ENCODE peak calls at places on chromosomes 2 and 18, in nine cellular contexts. D, J, V, L, B, I, W, S and N are unnamed samples.

GRCh38 chr2:10283106-10284062 is 19.3 kb upstream of the HPCAL1 start:
- DNase-seq in D (no peak), J (peak; percentile 40), V (peak; percentile 66), L (no peak), B (peak; percentile 96), I (peak; percentile 23), W (peak; percentile 83), S (no peak), N (no peak)

GRCh38 chr2:28355521-28356094 is 37.0 kb upstream of the FOSL2 start:
- DNase-seq in D (no peak), J (no peak), V (peak; percentile 97), L (no peak), B (no peak), I (no peak), W (no peak), S (peak; percentile 65), N (no peak)

GRCh38 chr18:75869197-75869596 is 441.7 kb upstream of the SMIM21 start:
- DNase-seq in D (no peak), J (no peak), V (no peak), L (no peak), B (no peak), I (no peak), W (no peak), S (no peak), N (no peak)

GRCh38 chr2:190882327-190882766 is 1.7 kb downstream of the GLS start:
- DNase-seq in D (no peak), J (no peak), V (no peak), L (no peak), B (no peak), I (no peak), W (no peak), S (no peak), N (no peak)

GRCh38 chr2:79846878-79847277 is 334.0 kb downstream of the CTNNA2 start:
- DNase-seq in D (no peak), J (no peak), V (no peak), L (no peak), B (no peak), I (no peak), W (no peak), S (no peak), N (no peak)

GRCh38 chr2:48508461-48509124 is 21.4 kb upstream of the STON1 start:
- DNase-seq in D (no peak), J (no peak), V (peak; percentile 87), L (no peak), B (peak; percentile 54), I (peak; percentile 75), W (peak; percentile 63), S (no peak), N (peak; percentile 87)

GRCh38 chr18:68797901-68798300 is at the start of gene CCDC102B:
- DNase-seq in D (no peak), J (no peak), V (peak; percentile 89), L (no peak), B (peak; percentile 68), I (no peak), W (peak; percentile 84), S (no peak), N (no peak)

GRCh38 chr2:36322108-36322507 is 33.5 kb upstream of the CRIM1 start:
- DNase-seq in D (no peak), J (no peak), V (peak; percentile 64), L (no peak), B (peak; percentile 25), I (peak; percentile 32), W (peak; percentile 52), S (no peak), N (peak; percentile 66)

GRCh38 chr2:239910851-239911629 is 114.1 kb downstream of the NDUFA10 start:
- DNase-seq in D (no peak), J (no peak), V (no peak), L (no peak), B (no peak), I (no peak), W (no peak), S (peak; percentile 68), N (no peak)

GRCh38 chr18:31630549-31630948 is 38.9 kb downstream of the TTR start:
- DNase-seq in D (no peak), J (no peak), V (no peak), L (no peak), B (no peak), I (no peak), W (no peak), S (no peak), N (no peak)

GRCh38 chr2:74448771-74449170 is 6.1 kb upstream of the INO80B start:
- DNase-seq in D (no peak), J (no peak), V (no peak), L (no peak), B (no peak), I (no peak), W (peak; percentile 74), S (no peak), N (no peak)

GRCh38 chr2:100416939-100417744 is at the start of gene CHST10:
- DNase-seq in D (peak; percentile 71), J (peak; percentile 65), V (peak; percentile 62), L (peak; percentile 77), B (peak; percentile 58), I (peak; percentile 30), W (peak; percentile 41), S (no peak), N (peak; percentile 83)

GRCh38 chr2:200905618-200906296 is 16.6 kb downstream of the NIF3L1 start:
- DNase-seq in D (peak; percentile 12), J (peak; percentile 67), V (peak; percentile 78), L (peak; percentile 30), B (peak; percentile 68), I (peak; percentile 19), W (peak; percentile 74), S (peak; percentile 29), N (peak; percentile 78)

GRCh38 chr2:233519787-233520611 is 46.6 kb downstream of the USP40 start:
- DNase-seq in D (no peak), J (no peak), V (no peak), L (no peak), B (no peak), I (no peak), W (peak; percentile 1), S (no peak), N (no peak)

GRCh38 chr2:49254401-49254800 is 100.1 kb upstream of the FSHR start:
- DNase-seq in D (no peak), J (no peak), V (no peak), L (no peak), B (no peak), I (no peak), W (no peak), S (no peak), N (no peak)

GRCh38 chr2:217795706-217796465 is 206.9 kb downstream of the TNS1 start:
- DNase-seq in D (no peak), J (no peak), V (no peak), L (no peak), B (no peak), I (no peak), W (no peak), S (no peak), N (no peak)

GRCh38 chr2:111927723-111928122 is 29.3 kb downstream of the MERTK start:
- DNase-seq in D (no peak), J (no peak), V (no peak), L (no peak), B (no peak), I (no peak), W (no peak), S (no peak), N (no peak)

GRCh38 chr18:908631-909621 is 4.3 kb downstream of the ADCYAP1 start:
- DNase-seq in D (no peak), J (no peak), V (no peak), L (no peak), B (no peak), I (no peak), W (no peak), S (no peak), N (peak; percentile 42)

GRCh38 chr2:28709101-28709500 is 42.5 kb upstream of the PPP1CB start:
- DNase-seq in D (no peak), J (no peak), V (no peak), L (no peak), B (no peak), I (no peak), W (no peak), S (no peak), N (no peak)

GRCh38 chr2:195092341-195092740 is 564.7 kb upstream of the SLC39A10 start:
- DNase-seq in D (no peak), J (no peak), V (no peak), L (no peak), B (no peak), I (no peak), W (no peak), S (no peak), N (peak; percentile 12)

GRCh38 chr2:144996225-144996795 is 476.4 kb upstream of the ZEB2 start:
- DNase-seq in D (no peak), J (no peak), V (peak; percentile 26), L (no peak), B (peak; percentile 79), I (no peak), W (peak; percentile 54), S (no peak), N (no peak)